ENCODE peak calls at places on chromosomes 16 and 17, in ten cellular contexts. F is breast epithelium; R is GM12892; A is dorsolateral prefrontal cortex; I is lung; U is activated T-cell treated with anti-CD3 and anti-CD28 coated beads, Interleukin-2, amount 50 U/mL, for 72 hours; Q is stimulated activated CD8-positive, alpha-beta memory T cell treated with anti-CD3 and anti-CD28 coated beads, Interleukin-7, amount 100 ng/mL, for 24 hours; O is non-pigmented ciliary epithelial cell; J is AG20443; M is NT2/D1. D is an unnamed sample.

GRCh38 chr17:55458977-55459376 is 37.3 kb upstream of the MMD start:
- DNase-seq in M (no peak), U (peak; percentile 72), Q (peak; percentile 21), A (no peak), R (no peak), O (no peak), F (no peak), J (peak; percentile 26), I (no peak), D (no peak)

GRCh38 chr16:27302126-27302525 is 11.6 kb upstream of the IL4R start:
- DNase-seq in R (no peak), M (no peak), U (no peak), A (no peak), Q (no peak), O (no peak), J (no peak), I (no peak), F (no peak), D (no peak)

GRCh38 chr17:48529191-48529979 is 1.4 kb downstream of the HOXB1 start:
- DNase-seq in J (no peak), M (no peak), U (no peak), O (no peak), R (no peak), I (no peak), Q (no peak), A (no peak), F (no peak), D (no peak)

GRCh38 chr16:27446721-27447120 is 44.7 kb downstream of the IL21R start:
- DNase-seq in R (peak; percentile 34), I (no peak), A (no peak), M (no peak), Q (peak; percentile 27), F (no peak), U (peak; percentile 71), J (no peak), O (no peak), D (no peak)

GRCh38 chr16:47644166-47644565 is 183.0 kb downstream of the PHKB start:
- DNase-seq in F (no peak), M (no peak), I (no peak), Q (no peak), R (no peak), A (no peak), J (peak; percentile 47), O (peak; percentile 96), U (no peak), D (no peak)

GRCh38 chr17:2215616-2216364 is 87.8 kb downstream of the SMG6 start:
- DNase-seq in R (peak; percentile 58), F (peak; percentile 53), J (peak; percentile 76), M (no peak), U (peak; percentile 71), A (peak; percentile 61), I (peak; percentile 49), O (peak; percentile 83), Q (peak; percentile 35), D (no peak)

GRCh38 chr16:12425134-12425941 is 378.3 kb downstream of the CPPED1 start:
- DNase-seq in U (no peak), A (no peak), O (no peak), M (no peak), J (no peak), I (no peak), F (no peak), R (no peak), Q (no peak), D (no peak)

GRCh38 chr16:3101841-3102470 is 2.9 kb upstream of the ZSCAN10 start:
- DNase-seq in R (no peak), M (peak; percentile 77), Q (no peak), O (no peak), A (no peak), I (no peak), F (no peak), U (no peak), J (no peak), D (peak; percentile 83)

GRCh38 chr17:38741853-38742421 is 6.2 kb downstream of the PCGF2 start:
- DNase-seq in U (no peak), M (no peak), F (no peak), J (peak; percentile 61), I (no peak), O (no peak), Q (no peak), R (no peak), A (no peak), D (no peak)

GRCh38 chr17:66633322-66633965 is 201.5 kb upstream of the CACNG5 start:
- DNase-seq in Q (no peak), F (no peak), M (no peak), O (peak; percentile 24), A (no peak), U (peak; percentile 69), R (no peak), I (no peak), J (peak; percentile 35), D (no peak)

GRCh38 chr17:5758651-5759050 is 174.3 kb upstream of the NLRP1 start:
- DNase-seq in I (no peak), U (no peak), A (no peak), O (no peak), Q (no peak), F (no peak), M (no peak), J (no peak), R (no peak), D (no peak)

GRCh38 chr16:67068212-67068753 is 39.3 kb downstream of the CBFB start:
- DNase-seq in F (no peak), A (no peak), O (no peak), Q (no peak), I (no peak), R (no peak), J (no peak), U (no peak), M (no peak), D (no peak)

GRCh38 chr16:4214215-4214621 is 27.7 kb downstream of the SRL start:
- DNase-seq in F (peak; percentile 59), M (peak; percentile 25), J (peak; percentile 88), Q (no peak), I (no peak), O (peak; percentile 84), R (no peak), U (no peak), A (no peak), D (no peak)

GRCh38 chr17:8118769-8119574 is 658 bp upstream of the ALOXE3 start:
- DNase-seq in J (peak; percentile 89), U (peak; percentile 89), R (peak; percentile 81), Q (peak; percentile 71), A (peak; percentile 95), M (no peak), I (peak; percentile 85), O (no peak), F (peak; percentile 91), D (no peak)